ENCODE peak calls at places on chromosomes 5 and 9, in five cellular contexts. W is left lung; G is neural crest cell; N is RWPE1; Y is CD4-positive, alpha-beta T cell. R is an unnamed sample.

GRCh38 chr5:143916441-143916840 is 104.5 kb downstream of the HMHB1 start:
- DNase-seq in W (no peak), G (no peak), N (no peak), Y (no peak), R (no peak)

GRCh38 chr9:74598874-74599273 is 101.7 kb downstream of the RORB start:
- DNase-seq in W (no peak), G (no peak), N (no peak), Y (no peak), R (no peak)

GRCh38 chr5:135107986-135108385 is 74.0 kb upstream of the PITX1 start:
- DNase-seq in W (no peak), G (no peak), N (no peak), Y (no peak), R (no peak)

GRCh38 chr5:132499440-132500243 is 9.1 kb upstream of the IRF1 start:
- DNase-seq in W (no peak), G (no peak), N (no peak), Y (no peak), R (no peak)

GRCh38 chr9:133658442-133659431 is 22.6 kb downstream of the DBH start:
- DNase-seq in W (no peak), G (no peak), N (peak), Y (no peak), R (peak)

GRCh38 chr5:176647870-176648466 is 684 bp downstream of the TSPAN17 start:
- DNase-seq in W (peak), G (no peak), N (peak), Y (no peak), R (peak)

GRCh38 chr5:35218981-35219380 is 11.3 kb downstream of the PRLR start:
- DNase-seq in W (no peak), G (no peak), N (no peak), Y (no peak), R (no peak)

GRCh38 chr9:91164724-91165520 is 196.8 kb downstream of the AUH start:
- DNase-seq in W (peak), G (no peak), N (peak), Y (peak), R (peak)

GRCh38 chr9:37121881-37122280 is 1.5 kb downstream of the ZCCHC7 start:
- DNase-seq in W (no peak), G (no peak), N (no peak), Y (no peak), R (no peak)

GRCh38 chr5:64502181-64502580 is 3.6 kb upstream of the RGS7BP start:
- DNase-seq in W (no peak), G (no peak), N (no peak), Y (no peak), R (no peak)

GRCh38 chr5:66992547-66992946 is 204.1 kb downstream of the CD180 start:
- DNase-seq in W (no peak), G (no peak), N (no peak), Y (no peak), R (no peak)

GRCh38 chr5:137516251-137516797 is 17.2 kb upstream of the SPOCK1 start:
- DNase-seq in W (no peak), G (no peak), N (no peak), Y (no peak), R (no peak)

GRCh38 chr9:115018547-115019435 is 88.4 kb upstream of the TNFSF8 start:
- DNase-seq in W (no peak), G (no peak), N (no peak), Y (no peak), R (no peak)

GRCh38 chr5:78888580-78889187 is 96.4 kb downstream of the ARSB start:
- DNase-seq in W (no peak), G (no peak), N (no peak), Y (no peak), R (no peak)

GRCh38 chr5:17216176-17216973 is 1.1 kb upstream of the BASP1 start:
- DNase-seq in W (peak), G (peak), N (peak), Y (no peak), R (peak)

GRCh38 chr5:37533851-37534250 is 154.7 kb downstream of the WDR70 start:
- DNase-seq in W (no peak), G (no peak), N (peak), Y (no peak), R (no peak)

GRCh38 chr5:112348915-112349314 is 70.2 kb downstream of the EPB41L4A start:
- DNase-seq in W (no peak), G (no peak), N (no peak), Y (no peak), R (no peak)
- TF ChIP-seq CTCF in W (no peak), G (no peak), N (no peak), Y (no peak), R (no peak)

GRCh38 chr5:168291961-168292782 is 727 bp downstream of the WWC1 start:
- DNase-seq in W (no peak), G (no peak), N (peak), Y (no peak), R (peak)
- TF ChIP-seq CTCF in W (no peak), G (no peak), N (no peak), Y (no peak), R (peak)

DNA sequence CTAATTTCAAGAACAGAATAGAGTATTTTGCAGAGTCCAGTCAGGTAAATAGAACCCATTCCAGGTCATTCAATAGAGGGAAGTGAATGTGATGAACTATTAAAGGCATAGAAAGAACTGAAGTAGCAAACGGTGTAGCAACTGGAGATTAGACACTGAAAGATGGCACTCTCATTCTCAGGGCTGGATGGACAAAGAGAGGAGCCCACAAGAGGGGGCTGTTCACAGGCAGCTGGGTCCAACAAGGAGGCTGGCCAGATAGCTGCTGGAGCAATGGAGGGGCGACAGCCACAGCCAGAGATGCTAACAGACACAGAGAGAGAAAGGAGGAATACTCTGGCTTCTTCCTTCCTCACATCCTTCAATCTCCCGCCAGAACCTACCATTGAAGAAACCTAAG is 93.1 kb upstream of the SMARCA2 start:
- DNase-seq in W (no peak), G (no peak), N (no peak), Y (no peak), R (no peak)
- TF ChIP-seq CTCF in W (no peak), G (no peak), N (no peak), Y (no peak), R (no peak)

DNA sequence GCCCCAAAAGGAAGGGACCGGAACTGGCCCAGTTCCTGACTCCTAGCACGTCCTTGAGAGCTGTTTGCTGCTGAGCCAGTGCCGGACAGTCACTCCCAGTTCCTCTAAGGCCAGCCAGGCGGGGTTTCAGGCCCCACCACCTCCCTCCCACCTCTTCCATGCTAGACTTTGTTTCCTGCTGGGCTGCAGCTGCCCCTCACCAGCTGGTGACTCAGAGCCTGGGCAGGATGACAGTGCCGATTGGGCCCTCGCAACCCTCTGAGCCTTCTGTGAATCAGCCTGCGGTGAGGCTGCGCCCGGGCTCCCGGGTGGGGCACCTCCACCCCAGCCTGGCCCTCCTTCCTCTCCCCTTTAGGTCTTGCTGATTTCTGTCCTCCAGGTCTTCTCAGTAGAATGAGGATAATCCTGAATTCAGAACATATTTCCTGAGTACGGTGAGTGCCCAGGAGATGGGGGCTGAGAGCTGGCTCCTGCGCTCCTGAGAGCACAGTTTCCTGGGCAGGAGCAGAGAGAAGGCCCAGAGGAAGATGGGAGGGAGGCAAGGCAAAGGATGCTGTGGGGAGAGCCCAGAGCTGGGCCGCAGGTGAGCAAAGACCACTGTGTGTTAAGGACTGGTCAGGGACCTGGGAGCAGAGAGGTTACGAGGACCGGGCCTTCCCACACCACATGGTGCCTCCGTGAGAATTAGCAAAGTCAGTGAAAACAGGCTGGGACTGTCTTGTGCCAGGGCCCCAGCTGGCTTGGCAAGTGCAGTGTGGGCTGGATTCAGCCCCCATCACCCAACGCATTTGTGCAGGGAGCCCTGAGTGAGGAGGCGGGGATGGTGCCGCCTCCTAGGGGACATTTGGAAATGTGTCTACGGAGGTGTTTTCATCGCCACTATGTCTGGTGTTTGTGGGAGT is 32.9 kb upstream of the STXBP1 start:
- DNase-seq in W (peak), G (no peak), N (peak), Y (peak), R (peak)
- TF ChIP-seq CTCF in W (no peak), G (peak), N (no peak), Y (no peak), R (no peak)

DNA sequence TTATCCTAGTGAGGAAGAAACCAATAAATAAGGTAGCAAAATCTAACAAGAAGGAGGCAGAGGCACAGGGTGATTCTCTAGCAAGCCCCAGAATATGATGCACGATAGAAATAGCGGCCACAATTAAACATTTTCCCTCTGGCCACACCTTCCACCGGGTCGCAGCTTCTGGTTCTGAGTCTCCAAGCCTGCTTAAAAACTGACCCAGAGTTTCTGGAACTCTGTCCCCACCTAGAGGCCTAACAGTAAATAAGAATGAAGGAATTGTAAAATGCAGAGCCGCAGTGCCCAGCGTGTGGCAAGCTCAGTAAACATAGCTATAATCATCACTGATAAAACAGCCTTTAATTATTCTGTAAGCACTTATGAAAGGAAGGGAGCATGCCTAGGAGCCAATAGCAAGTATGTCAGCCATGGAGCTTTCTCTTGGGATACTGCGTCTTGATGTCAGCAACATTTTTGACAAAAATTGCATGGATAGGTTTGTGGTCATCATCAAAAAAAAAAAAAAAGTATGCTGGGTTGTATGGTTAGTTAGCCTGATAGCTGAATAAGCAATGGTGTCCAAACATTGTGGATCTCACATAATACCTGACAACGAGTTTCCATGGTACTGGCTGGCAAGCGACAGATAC is 465.5 kb downstream of the DNAH5 start:
- DNase-seq in W (no peak), G (peak), N (peak), Y (no peak), R (peak)
- TF ChIP-seq CTCF in W (peak), G (peak), N (peak), Y (no peak), R (peak)

DNA sequence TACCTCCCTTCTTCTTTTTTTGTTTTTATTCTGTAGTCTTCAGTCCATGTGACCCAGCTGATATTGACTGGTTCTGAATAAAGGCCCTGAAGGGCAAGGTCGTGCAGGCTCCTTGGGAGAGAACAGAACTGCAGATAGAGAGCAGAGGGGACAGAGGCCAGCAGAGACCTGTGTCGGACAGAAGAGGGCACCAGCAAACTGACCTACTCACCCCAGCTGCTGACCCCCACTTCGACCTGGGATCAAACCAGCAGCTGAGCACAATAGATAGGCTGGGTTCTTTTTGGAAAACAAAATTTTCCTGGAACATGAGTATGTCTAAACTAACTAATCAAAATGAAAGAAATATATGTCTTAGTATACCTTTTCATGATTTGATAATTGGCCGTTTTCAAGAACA is 695.1 kb downstream of the NR2F1-AS1 start:
- DNase-seq in W (no peak), G (peak), N (no peak), Y (no peak), R (no peak)
- TF ChIP-seq CTCF in W (no peak), G (peak), N (no peak), Y (no peak), R (peak)

DNA sequence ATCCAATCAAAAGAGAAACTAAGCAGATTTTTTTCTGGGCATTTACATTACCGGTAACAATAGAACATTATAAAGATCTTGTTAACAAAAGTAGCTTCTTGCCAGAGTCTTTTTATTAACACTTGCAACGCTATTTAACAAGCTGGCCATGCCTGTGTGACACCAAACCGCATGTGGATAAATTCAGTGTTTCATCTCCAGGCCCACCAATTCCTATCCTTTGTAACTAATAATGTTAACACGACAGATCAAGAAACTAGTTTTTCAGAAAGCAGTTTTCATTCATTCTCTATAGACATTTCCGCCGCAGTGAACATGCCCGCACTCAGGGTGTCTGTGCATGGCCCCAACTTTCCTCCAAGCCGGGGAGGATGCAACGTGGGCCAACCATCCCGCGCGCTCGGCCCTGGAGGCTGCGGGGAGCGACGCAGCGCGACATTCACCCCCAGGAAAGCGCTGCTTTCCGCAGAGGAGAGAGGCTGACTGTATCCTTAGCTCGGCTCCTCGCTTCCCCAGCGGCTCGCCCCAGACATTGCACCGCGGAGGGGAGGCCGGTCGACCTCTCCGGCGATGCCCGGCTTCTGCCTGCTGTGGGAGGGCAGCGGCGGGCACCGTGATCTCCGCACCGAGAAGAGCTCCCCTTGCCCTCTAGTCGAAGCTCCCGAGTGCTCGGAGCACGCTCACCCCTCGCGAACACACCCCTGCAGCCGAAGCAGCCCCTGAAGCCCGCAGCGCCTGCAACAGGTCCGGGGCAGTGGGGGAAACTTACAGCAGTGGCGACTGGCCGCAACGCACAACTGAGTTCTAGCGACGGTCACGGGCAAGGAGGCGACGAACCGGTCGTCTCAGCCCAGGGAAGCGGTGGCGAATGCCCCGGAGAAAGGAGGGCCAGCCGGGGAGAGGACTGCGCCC is 734 bp downstream of the ENC1 start:
- DNase-seq in W (no peak), G (no peak), N (no peak), Y (peak), R (peak)
- TF ChIP-seq CTCF in W (no peak), G (peak), N (no peak), Y (no peak), R (no peak)

DNA sequence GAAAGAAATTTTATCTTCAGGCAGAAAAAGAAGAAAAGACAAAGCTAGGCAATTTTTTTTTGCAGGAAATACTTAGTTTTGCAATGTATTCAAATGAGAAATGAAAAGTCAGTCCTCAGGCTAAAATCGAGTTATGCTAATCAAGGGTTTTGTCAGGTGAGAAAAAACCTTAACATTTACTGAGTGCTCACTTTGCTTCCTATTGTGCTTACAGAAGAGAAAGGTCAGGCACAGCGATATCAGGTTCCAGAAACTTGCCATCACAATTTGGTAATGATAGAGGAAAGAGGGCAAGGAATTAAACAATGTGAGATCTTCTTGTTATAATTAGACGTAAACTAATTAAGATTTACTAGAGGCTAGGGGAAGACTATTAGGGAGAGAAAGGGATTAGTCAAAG is 431.7 kb upstream of the CTNND2 start:
- DNase-seq in W (no peak), G (no peak), N (no peak), Y (no peak), R (no peak)
- TF ChIP-seq CTCF in W (no peak), G (no peak), N (no peak), Y (no peak), R (no peak)

R was measured in Calu3.